ENCODE peak calls at places on chromosomes 4 and X, in four cellular contexts. C is lower lobe of right lung, I is right cardiac atrium, O is right lobe of liver. D is an unnamed sample.
A peak's percentile ranks its signal among the peaks of the same experiment; 100 is the strongest.

GRCh38 chr4:52861879-52862604 is at the start of gene RASL11B:
- DNase-seq in C (peak; percentile 84), I (peak; percentile 96), O (peak; percentile 78), D (peak; percentile 82)

GRCh38 chr4:74166135-74166534 is 8.2 kb downstream of the MTHFD2L start:
- DNase-seq in C (no peak), I (no peak), O (no peak), D (no peak)

GRCh38 chr4:54709281-54709854 is 51.6 kb downstream of the KIT start:
- DNase-seq in C (no peak), I (no peak), O (no peak), D (no peak)

GRCh38 chr4:40363382-40363920 is 28.3 kb downstream of the CHRNA9 start:
- DNase-seq in C (no peak), I (no peak), O (no peak), D (peak; percentile 44)

GRCh38 chr4:72817012-72817411 is 248.0 kb upstream of the ADAMTS3 start:
- DNase-seq in C (no peak), I (no peak), O (no peak), D (no peak)

GRCh38 chr4:127203561-127204260 is 429.0 kb upstream of the INTU start:
- DNase-seq in C (no peak), I (no peak), O (no peak), D (no peak)

GRCh38 chr4:161320377-161320776 is 843.4 kb downstream of the FSTL5 start:
- DNase-seq in C (no peak), I (no peak), O (no peak), D (no peak)

GRCh38 chr4:86652332-86652932 is 58.3 kb downstream of the PTPN13 start:
- DNase-seq in C (no peak), I (no peak), O (no peak), D (no peak)

GRCh38 chr4:98482847-98483806 is 175.3 kb downstream of the TSPAN5 start:
- DNase-seq in C (no peak), I (no peak), O (no peak), D (no peak)

GRCh38 chrX:19629541-19629940 is 114.2 kb upstream of the MAP3K15 start:
- DNase-seq in C (no peak), I (no peak), O (no peak), D (no peak)

DNA sequence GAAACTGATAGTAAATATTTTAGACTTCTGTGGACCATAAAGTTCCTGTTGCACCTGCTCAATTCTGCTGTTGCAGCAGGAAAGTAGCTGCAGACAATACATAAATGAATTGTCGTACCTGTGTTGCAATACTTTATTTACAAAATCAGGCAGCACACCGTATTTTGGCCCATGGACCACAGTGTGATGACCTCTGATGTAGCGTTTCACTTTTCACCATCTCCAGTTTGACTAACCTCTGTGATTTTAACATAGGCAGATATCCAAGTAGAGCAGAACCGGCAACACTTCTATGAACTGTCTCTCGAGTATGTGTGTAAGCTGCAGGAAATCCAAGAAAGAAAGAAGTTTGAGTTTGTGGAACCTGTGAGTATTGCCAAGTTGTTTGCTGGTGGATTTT is 132.7 kb downstream of the ARHGAP10 start:
- DNase-seq in C (no peak), I (no peak), O (no peak), D (no peak)
- H3K27ac ChIP-seq in C (no peak overlapping the region), I (peak overlapping the region; percentile 41), O (peak overlapping the region; percentile 21), D (no peak overlapping the region)

GRCh38 chr4:41418444-41418843 is 119.5 kb upstream of the LIMCH1 start:
- DNase-seq in C (no peak), I (peak; percentile 90), O (no peak), D (no peak)
- H3K4me3 ChIP-seq in C (no peak overlapping the region), I (no peak overlapping the region), O (no peak overlapping the region), D (no peak overlapping the region)

DNA sequence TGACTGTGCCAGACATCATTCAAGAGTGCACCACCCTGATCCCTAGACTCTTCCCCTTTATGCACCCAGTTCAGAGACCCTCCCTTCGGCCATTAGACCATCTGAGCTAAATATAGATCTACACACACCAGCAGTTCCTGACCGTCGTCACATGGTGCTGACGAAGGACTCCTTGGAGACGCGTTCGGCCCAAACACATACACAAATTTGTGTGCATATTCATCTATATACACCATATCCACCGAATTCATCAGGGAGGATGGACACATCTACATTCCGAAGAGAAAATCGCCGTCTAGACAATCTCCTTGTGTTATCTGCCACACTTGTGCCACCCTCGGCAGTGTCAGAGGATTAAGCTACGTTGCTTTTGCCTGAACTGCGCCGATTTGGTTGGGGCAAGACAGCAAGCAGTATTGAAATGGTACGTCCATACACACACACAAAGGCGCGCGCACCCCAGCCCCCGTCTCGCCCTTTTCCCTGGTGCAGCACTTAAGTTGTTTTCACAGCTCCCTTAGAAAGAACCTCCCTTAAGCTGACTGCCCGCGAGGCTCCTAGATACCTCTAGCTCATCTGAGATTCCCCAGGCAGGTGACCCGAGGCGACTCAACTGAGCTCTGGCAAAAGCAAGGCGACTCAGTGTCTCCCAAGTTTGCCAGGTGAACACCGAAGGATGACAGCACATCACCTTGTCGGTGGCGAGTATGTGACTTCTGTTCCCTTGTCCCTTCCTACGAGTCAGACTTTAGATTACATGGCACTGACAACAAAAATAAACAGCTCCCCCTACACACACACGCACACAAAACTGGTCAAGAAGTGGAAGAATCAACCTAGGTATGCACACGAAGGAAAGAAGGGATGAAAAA is 1.0 kb downstream of the RASGEF1B start:
- DNase-seq in C (peak; percentile 80), I (peak; percentile 72), O (peak; percentile 59), D (peak; percentile 83)
- H3K27ac ChIP-seq in C (peak overlapping the region; percentile 97), I (peak overlapping the region; percentile 81), O (peak overlapping the region; percentile 97), D (peak overlapping the region; percentile 96)

GRCh38 chr4:133147365-133147821 is 1.7 kb upstream of the PCDH10 start:
- DNase-seq in C (no peak), I (no peak), O (no peak), D (no peak)
- H3K4me3 ChIP-seq in C (peak overlapping the region; percentile 45), I (peak overlapping the region; percentile 53), O (no peak overlapping the region), D (no peak overlapping the region)

GRCh38 chrX:67105758-67106116 is 438.1 kb upstream of the AR start:
- DNase-seq in C (no peak), I (no peak), O (no peak), D (no peak)
- H3K27ac ChIP-seq in C (no peak overlapping the region), I (no peak overlapping the region), O (peak overlapping the region; percentile 64), D (no peak overlapping the region)

DNA sequence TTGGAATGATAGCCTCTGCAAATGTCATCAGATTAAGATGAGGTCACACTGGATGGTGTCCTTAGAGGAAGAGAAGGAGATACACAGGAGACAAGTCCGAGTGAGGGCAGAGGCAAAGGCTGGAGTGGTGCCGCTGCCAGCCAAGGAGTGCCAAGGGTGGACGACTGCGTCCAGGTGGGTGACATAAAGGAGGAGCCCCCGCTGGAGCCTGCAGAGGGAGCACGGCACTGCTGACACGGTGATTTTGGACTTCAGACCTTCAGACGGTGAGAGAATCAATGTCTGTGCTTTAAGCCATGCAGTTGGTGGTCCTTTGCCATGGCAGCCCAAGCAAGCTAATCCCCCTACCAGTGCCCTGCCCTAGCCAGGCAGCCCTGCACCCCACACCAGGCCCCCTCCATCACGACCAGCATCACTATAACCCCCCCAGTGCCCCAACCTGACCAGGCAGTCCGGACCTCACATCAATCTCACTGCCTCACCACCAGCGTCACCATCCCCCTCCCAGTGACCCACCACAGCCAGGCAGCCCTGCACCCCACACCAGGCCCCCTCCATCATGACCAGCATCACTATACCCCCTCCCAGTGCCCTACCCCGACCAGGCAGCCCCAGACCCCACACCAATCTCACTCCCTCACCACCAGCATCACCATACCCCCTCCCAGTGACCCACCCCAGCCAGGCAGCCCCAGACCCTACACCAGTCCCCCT is 130.0 kb downstream of the HMX1 start:
- DNase-seq in C (peak; percentile 26), I (no peak), O (peak; percentile 8), D (no peak)
- H3K4me3 ChIP-seq in C (no peak overlapping the region), I (no peak overlapping the region), O (no peak overlapping the region), D (no peak overlapping the region)

GRCh38 chr4:116395408-116395807 is 690.0 kb downstream of the TRAM1L1 start:
- DNase-seq in C (no peak), I (no peak), O (no peak), D (no peak)
- H3K27ac ChIP-seq in C (no peak overlapping the region), I (no peak overlapping the region), O (no peak overlapping the region), D (no peak overlapping the region)

GRCh38 chr4:36990108-36990872 is 254.3 kb upstream of the NWD2 start:
- DNase-seq in C (no peak), I (no peak), O (no peak), D (no peak)
- H3K4me3 ChIP-seq in C (no peak overlapping the region), I (no peak overlapping the region), O (no peak overlapping the region), D (no peak overlapping the region)